ENCODE peak calls at places on chromosome 20, in nine cellular contexts. Y is activated T-cell treated with anti-CD3 and anti-CD28 coated beads, Interleukin-2, amount 50 U/mL, for 48 hours; T is epithelial cell of esophagus; E is body of pancreas; B is adipocyte; H is NCI-H774; P is HCEC 1CT; U is NCI-H510A treated with DMSO at 0.1 percent for 48 hours; D is stromal cell of bone marrow. F is an unnamed sample.

GRCh38 chr20:52524865-52525264 is 333.3 kb upstream of the ZFP64 start:
- DNase-seq in D (no peak), B (no peak), H (no peak), Y (no peak), E (no peak), P (peak), T (no peak), U (no peak), F (no peak)

GRCh38 chr20:34069341-34070078 is 42.5 kb downstream of the EIF2S2 start:
- DNase-seq in B (peak), T (peak), U (peak), D (peak), H (peak), P (peak), Y (peak), E (peak), F (peak)

GRCh38 chr20:35515949-35516645 is 13.4 kb downstream of the C20orf173 start:
- DNase-seq in D (peak), H (no peak), P (peak), Y (no peak), U (no peak), B (peak), E (peak), T (peak), F (no peak)

GRCh38 chr20:9838378-9839295 is at the start of gene PAK5:
- DNase-seq in E (peak), D (no peak), T (peak), U (peak), Y (peak), H (peak), P (no peak), B (peak), F (peak)

GRCh38 chr20:34815636-34816035 is 9.8 kb downstream of the NCOA6 start:
- DNase-seq in D (no peak), T (no peak), H (no peak), P (peak), E (no peak), U (no peak), B (peak), Y (no peak), F (no peak)

GRCh38 chr20:60008130-60008808 is 50.0 kb downstream of the CDH26 start:
- DNase-seq in P (no peak), H (no peak), B (no peak), Y (no peak), U (no peak), E (peak), T (no peak), D (no peak), F (no peak)

GRCh38 chr20:49372095-49372734 is 94.4 kb upstream of the ZNFX1 start:
- DNase-seq in D (no peak), U (no peak), Y (no peak), E (no peak), B (no peak), P (no peak), T (peak), H (no peak), F (no peak)

GRCh38 chr20:3222635-3223600 is 13.6 kb downstream of the ITPA start:
- DNase-seq in D (no peak), E (peak), Y (peak), P (no peak), T (no peak), H (peak), U (peak), B (no peak), F (no peak)

GRCh38 chr20:38127920-38128528 is 37.0 kb downstream of the TGM2 start:
- DNase-seq in D (no peak), H (no peak), T (no peak), E (no peak), Y (no peak), U (no peak), B (no peak), P (no peak), F (peak)

GRCh38 chr20:29874476-29875202 is 1382.8 kb upstream of the DEFB115 start:
- DNase-seq in B (no peak), D (no peak), T (no peak), P (no peak), U (no peak), Y (no peak), E (no peak), H (no peak), F (peak)

GRCh38 chr20:38764563-38765355 is 16.5 kb downstream of the ACTR5 start:
- DNase-seq in U (no peak), H (no peak), T (peak), B (peak), P (peak), D (peak), Y (peak), E (peak), F (no peak)

GRCh38 chr20:19583532-19584175 is 174.4 kb upstream of the RIN2 start:
- DNase-seq in H (peak), E (peak), B (peak), P (peak), T (peak), U (peak), D (peak), Y (peak), F (peak)

GRCh38 chr20:57398231-57398821 is 7.1 kb downstream of the RBM38 start:
- DNase-seq in B (no peak), D (no peak), T (no peak), U (peak), E (peak), Y (peak), H (peak), P (no peak), F (peak)

GRCh38 chr20:22058746-22059145 is 353.3 kb downstream of the PAX1 start:
- DNase-seq in T (no peak), E (no peak), B (no peak), U (no peak), P (no peak), D (no peak), H (no peak), Y (no peak), F (no peak)

GRCh38 chr20:50711113-50711825 is 19.9 kb upstream of the RIPOR3 start:
- DNase-seq in U (no peak), E (no peak), T (peak), H (no peak), P (no peak), B (no peak), D (no peak), Y (no peak), F (no peak)

GRCh38 chr20:25227317-25227831 is 20.5 kb upstream of the PYGB start:
- DNase-seq in Y (no peak), P (peak), H (no peak), B (peak), D (no peak), U (no peak), T (peak), E (no peak), F (no peak)

GRCh38 chr20:62122659-62123449 is 579 bp downstream of the LSM14B start:
- DNase-seq in H (peak), P (peak), D (no peak), T (peak), B (peak), Y (peak), U (peak), E (peak), F (no peak)

F was measured in left colon.